ENCODE peak calls at places on chromosomes 13 and 19, in six cellular contexts. N, R, A, O, D and T are unnamed samples.
A peak's percentile ranks its signal among the peaks of the same experiment; 100 is the strongest.

GRCh38 chr13:29681859-29682258 is 86.4 kb upstream of the SLC7A1 start:
- DNase-seq in N (no peak), O (peak; percentile 45), R (no peak), D (no peak), A (peak; percentile 62), T (no peak)

GRCh38 chr13:59776924-59777690 is 386.6 kb downstream of the DIAPH3 start:
- DNase-seq in N (no peak), D (no peak), A (peak; percentile 84), O (no peak), R (no peak), T (no peak)

GRCh38 chr19:34131100-34131499 is 41.2 kb upstream of the LSM14A start:
- DNase-seq in O (no peak), D (no peak), A (no peak), R (no peak), N (no peak), T (no peak)

GRCh38 chr13:94988654-94989053 is 276.3 kb upstream of the SOX21 start:
- DNase-seq in D (no peak), A (no peak), O (peak; percentile 13), R (no peak), N (no peak), T (no peak)

GRCh38 chr13:42420304-42420703 is 148.4 kb downstream of the AKAP11 start:
- DNase-seq in N (no peak), A (no peak), R (no peak), D (no peak), O (no peak), T (no peak)

GRCh38 chr13:48401480-48401879 is 11.4 kb downstream of the LPAR6 start:
- DNase-seq in N (peak; percentile 18), R (no peak), D (no peak), O (no peak), A (peak; percentile 39), T (no peak)

GRCh38 chr13:113216165-113217056 is 7.0 kb downstream of the CUL4A start:
- DNase-seq in D (no peak), A (peak; percentile 62), R (peak; percentile 20), N (no peak), O (no peak), T (no peak)

GRCh38 chr19:10238172-10238783 is 7.1 kb upstream of the S1PR2 start:
- DNase-seq in N (no peak), A (peak; percentile 91), D (peak; percentile 85), R (no peak), O (peak; percentile 67), T (no peak)

GRCh38 chr19:531753-532571 is at the start of gene CDC34:
- DNase-seq in O (peak; percentile 33), A (no peak), D (no peak), R (no peak), N (no peak), T (no peak)

GRCh38 chr13:33918199-33918932 is 100.4 kb downstream of the RFC3 start:
- DNase-seq in O (peak; percentile 73), R (no peak), D (no peak), N (no peak), A (peak; percentile 86), T (no peak)

GRCh38 chr19:8021374-8021773 is 15.9 kb upstream of the ELAVL1 start:
- DNase-seq in D (no peak), A (no peak), O (no peak), R (no peak), N (no peak), T (no peak)

GRCh38 chr19:30087381-30088138 is 145.5 kb downstream of the URI1 start:
- DNase-seq in O (no peak), A (no peak), D (no peak), N (no peak), R (no peak), T (no peak)

GRCh38 chr13:26693749-26694463 is 66.7 kb downstream of the GPR12 start:
- DNase-seq in R (no peak), O (no peak), D (no peak), A (no peak), N (no peak), T (no peak)

GRCh38 chr19:42140125-42140754 is 8.0 kb upstream of the POU2F2 start:
- DNase-seq in D (no peak), O (peak; percentile 74), N (peak; percentile 28), R (no peak), A (peak; percentile 60), T (peak; percentile 35)

GRCh38 chr13:50843256-50844043 is at the start of gene DLEU7:
- DNase-seq in R (no peak), N (no peak), O (no peak), D (no peak), A (no peak), T (no peak)

GRCh38 chr13:65417953-65418352 is 1812.2 kb downstream of the PCDH9 start:
- DNase-seq in A (no peak), O (no peak), N (no peak), D (no peak), R (no peak), T (no peak)

GRCh38 chr19:46847528-46847927 is 3.1 kb downstream of the AP2S1 start:
- DNase-seq in N (no peak), R (no peak), D (no peak), A (no peak), O (no peak), T (no peak)

GRCh38 chr19:54001496-54001895 is 10.1 kb downstream of the CACNG6 start:
- DNase-seq in D (no peak), N (no peak), O (no peak), R (no peak), A (no peak), T (no peak)

GRCh38 chr13:97492257-97492656 is 58.3 kb downstream of the RAP2A start:
- DNase-seq in A (no peak), D (no peak), O (no peak), R (no peak), N (no peak), T (no peak)

GRCh38 chr13:21933001-21933400 is 262.1 kb downstream of the FGF9 start:
- DNase-seq in O (no peak), D (no peak), R (no peak), A (no peak), N (no peak), T (no peak)

GRCh38 chr13:38862443-38862842 is 128.2 kb downstream of the STOML3 start:
- DNase-seq in O (no peak), R (no peak), A (no peak), N (no peak), D (no peak), T (no peak)

GRCh38 chr19:15161028-15161984 is 39.5 kb downstream of the NOTCH3 start:
- DNase-seq in N (peak; percentile 73), A (peak; percentile 46), O (peak; percentile 68), D (no peak), R (peak; percentile 54), T (no peak)

GRCh38 chr13:49746111-49746510 is 46.4 kb downstream of the KPNA3 start:
- DNase-seq in A (no peak), O (no peak), D (no peak), R (no peak), N (no peak), T (no peak)

GRCh38 chr13:53200498-53201453 is 172.2 kb downstream of the OLFM4 start:
- DNase-seq in N (no peak), D (no peak), A (peak; percentile 7), O (no peak), R (no peak), T (no peak)

GRCh38 chr13:65600702-65601101 is 1629.4 kb downstream of the PCDH9 start:
- DNase-seq in O (no peak), N (no peak), D (no peak), A (peak; percentile 32), R (no peak), T (no peak)

GRCh38 chr19:5369962-5370367 is 29.4 kb upstream of the PTPRS start:
- DNase-seq in D (peak; percentile 17), R (peak; percentile 65), N (peak; percentile 34), A (no peak), O (peak; percentile 58), T (peak; percentile 27)

GRCh38 chr19:4987286-4987685 is 18.4 kb downstream of the KDM4B start:
- DNase-seq in R (no peak), N (no peak), O (no peak), D (no peak), A (peak; percentile 17), T (no peak)

GRCh38 chr19:55275851-55276719 is 3.8 kb downstream of the HSPBP1 start:
- DNase-seq in A (no peak), O (no peak), D (no peak), R (no peak), N (peak; percentile 82), T (no peak)

GRCh38 chr13:99983401-99984133 is 2.0 kb downstream of the ZIC2 start:
- DNase-seq in O (peak; percentile 87), D (no peak), A (no peak), R (no peak), N (no peak), T (no peak)

DNA sequence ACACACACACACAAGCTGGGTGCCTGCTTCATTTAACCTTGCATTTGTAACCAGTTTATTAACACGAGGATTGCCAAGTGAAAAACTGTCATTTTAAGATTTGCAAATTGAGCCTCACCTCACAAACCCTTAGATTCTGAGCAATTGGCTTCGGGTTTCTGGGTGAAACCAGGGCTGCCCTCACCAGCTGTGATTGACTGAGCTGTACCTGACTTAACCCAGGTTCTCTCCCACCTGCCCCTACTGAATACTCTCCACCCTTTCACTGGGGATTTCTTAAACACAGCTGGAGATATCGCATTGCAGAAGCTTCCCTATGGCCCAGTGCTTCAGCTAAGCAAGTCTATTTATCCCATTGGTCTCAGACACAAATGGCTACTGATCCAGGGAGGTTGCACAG is 172.6 kb upstream of the ZNF507 start:
- DNase-seq in D (no peak), R (no peak), N (no peak), O (no peak), A (no peak), T (no peak)
- TF ChIP-seq CTCF in D (no peak), R (no peak), N (no peak), O (no peak), A (no peak), T (no peak)

GRCh38 chr13:83546476-83546875 is 335.8 kb downstream of the SLITRK1 start:
- DNase-seq in R (no peak), N (no peak), A (peak; percentile 40), O (no peak), D (no peak), T (no peak)

GRCh38 chr13:83549671-83550070 is 332.6 kb downstream of the SLITRK1 start:
- DNase-seq in O (no peak), D (no peak), R (no peak), N (no peak), A (no peak), T (no peak)

GRCh38 chr13:83547043-83547442 is 335.2 kb downstream of the SLITRK1 start:
- DNase-seq in N (no peak), O (no peak), A (no peak), D (no peak), R (no peak), T (no peak)
- TF ChIP-seq CTCF in N (no peak), O (no peak), A (no peak), D (no peak), R (no peak), T (no peak)

DNA sequence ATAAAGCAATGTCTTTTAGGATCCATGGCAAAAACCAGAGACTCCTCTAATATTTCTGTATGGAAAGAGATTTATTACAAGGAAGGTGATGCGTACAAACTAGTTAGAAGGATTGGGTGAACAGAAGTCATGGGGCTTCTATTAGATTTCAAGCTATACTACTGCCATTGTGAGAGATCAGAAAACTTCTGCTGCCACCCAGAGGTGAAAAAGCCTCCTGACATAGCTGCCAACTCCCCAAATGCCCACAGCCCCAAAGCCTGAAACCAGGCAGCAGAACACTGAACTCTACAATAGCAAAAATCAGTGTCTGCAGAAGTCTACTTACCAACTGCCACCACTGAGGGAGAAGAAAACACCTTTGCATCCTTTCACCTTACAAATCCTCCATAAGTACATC is 379.0 kb upstream of the MIR17HG start:
- DNase-seq in D (no peak), A (no peak), O (peak; percentile 31), R (peak; percentile 9), N (no peak), T (no peak)
- TF ChIP-seq CTCF in D (no peak), A (no peak), O (peak; percentile 53), R (no peak), N (peak; percentile 27), T (no peak)

GRCh38 chr19:12374026-12374425 is 8.5 kb upstream of the ZNF442 start:
- DNase-seq in N (no peak), R (no peak), D (no peak), O (no peak), A (no peak), T (no peak)
- TF ChIP-seq CTCF in N (no peak), R (no peak), D (no peak), O (no peak), A (no peak), T (no peak)